ENCODE peak calls at places on chromosomes 5 and 9, in seven cellular contexts. One of them, this sample, is unnamed.

GRCh38 chr9:136773386-136774044 is 9.2 kb upstream of the LCN15 start:
- DNase-seq in left lung: peak; percentile 89
- DNase-seq in A549: peak; percentile 41
- DNase-seq in ELR: peak; percentile 46
- DNase-seq in stimulated activated CD4-positive, alpha-beta T cell treated with anti-CD3 and anti-CD28 coated beads, Interleukin-2, amount 100 ng/mL, for 48 hours: no peak
- DNase-seq in stomach: no peak
- DNase-seq in activated CD4-positive, alpha-beta T cell treated with anti-CD3 and anti-CD28 coated beads, Interleukin-2, amount 50 U/mL, for 1 hour: no peak
- DNase-seq in this sample: peak; percentile 42

GRCh38 chr5:138354926-138355378 is 2.5 kb downstream of the KDM3B start:
- DNase-seq in ELR: peak; percentile 91
- DNase-seq in A549: peak; percentile 76
- DNase-seq in stimulated activated CD4-positive, alpha-beta T cell treated with anti-CD3 and anti-CD28 coated beads, Interleukin-2, amount 100 ng/mL, for 48 hours: peak; percentile 42
- DNase-seq in stomach: no peak
- DNase-seq in left lung: no peak
- DNase-seq in activated CD4-positive, alpha-beta T cell treated with anti-CD3 and anti-CD28 coated beads, Interleukin-2, amount 50 U/mL, for 1 hour: peak; percentile 40
- DNase-seq in this sample: peak; percentile 75

GRCh38 chr5:136776022-136776927 is 410.9 kb upstream of the TRPC7 start:
- DNase-seq in ELR: peak; percentile 42
- DNase-seq in stimulated activated CD4-positive, alpha-beta T cell treated with anti-CD3 and anti-CD28 coated beads, Interleukin-2, amount 100 ng/mL, for 48 hours: no peak
- DNase-seq in left lung: no peak
- DNase-seq in stomach: no peak
- DNase-seq in activated CD4-positive, alpha-beta T cell treated with anti-CD3 and anti-CD28 coated beads, Interleukin-2, amount 50 U/mL, for 1 hour: no peak
- DNase-seq in A549: no peak
- DNase-seq in this sample: no peak

GRCh38 chr9:127805620-127806019 is 2.9 kb downstream of the FPGS start:
- DNase-seq in A549: peak; percentile 69
- DNase-seq in ELR: peak; percentile 58
- DNase-seq in activated CD4-positive, alpha-beta T cell treated with anti-CD3 and anti-CD28 coated beads, Interleukin-2, amount 50 U/mL, for 1 hour: no peak
- DNase-seq in stomach: no peak
- DNase-seq in stimulated activated CD4-positive, alpha-beta T cell treated with anti-CD3 and anti-CD28 coated beads, Interleukin-2, amount 100 ng/mL, for 48 hours: peak; percentile 39
- DNase-seq in left lung: no peak
- DNase-seq in this sample: no peak

GRCh38 chr9:18452276-18452675 is 21.7 kb upstream of the ADAMTSL1 start:
- DNase-seq in stimulated activated CD4-positive, alpha-beta T cell treated with anti-CD3 and anti-CD28 coated beads, Interleukin-2, amount 100 ng/mL, for 48 hours: no peak
- DNase-seq in activated CD4-positive, alpha-beta T cell treated with anti-CD3 and anti-CD28 coated beads, Interleukin-2, amount 50 U/mL, for 1 hour: no peak
- DNase-seq in ELR: no peak
- DNase-seq in left lung: no peak
- DNase-seq in A549: no peak
- DNase-seq in stomach: no peak
- DNase-seq in this sample: no peak

GRCh38 chr5:68817696-68818695 is 275.8 kb upstream of the SLC30A5 start:
- DNase-seq in stomach: no peak
- DNase-seq in activated CD4-positive, alpha-beta T cell treated with anti-CD3 and anti-CD28 coated beads, Interleukin-2, amount 50 U/mL, for 1 hour: no peak
- DNase-seq in stimulated activated CD4-positive, alpha-beta T cell treated with anti-CD3 and anti-CD28 coated beads, Interleukin-2, amount 100 ng/mL, for 48 hours: no peak
- DNase-seq in left lung: no peak
- DNase-seq in A549: no peak
- DNase-seq in ELR: no peak
- DNase-seq in this sample: no peak

GRCh38 chr5:116640236-116640635 is 65.6 kb upstream of the SEMA6A start:
- DNase-seq in stomach: no peak
- DNase-seq in A549: no peak
- DNase-seq in activated CD4-positive, alpha-beta T cell treated with anti-CD3 and anti-CD28 coated beads, Interleukin-2, amount 50 U/mL, for 1 hour: no peak
- DNase-seq in ELR: no peak
- DNase-seq in stimulated activated CD4-positive, alpha-beta T cell treated with anti-CD3 and anti-CD28 coated beads, Interleukin-2, amount 100 ng/mL, for 48 hours: no peak
- DNase-seq in left lung: no peak
- DNase-seq in this sample: no peak

GRCh38 chr5:147410496-147411395 is 99.1 kb downstream of the DPYSL3 start:
- DNase-seq in ELR: no peak
- DNase-seq in activated CD4-positive, alpha-beta T cell treated with anti-CD3 and anti-CD28 coated beads, Interleukin-2, amount 50 U/mL, for 1 hour: no peak
- DNase-seq in left lung: no peak
- DNase-seq in stomach: no peak
- DNase-seq in stimulated activated CD4-positive, alpha-beta T cell treated with anti-CD3 and anti-CD28 coated beads, Interleukin-2, amount 100 ng/mL, for 48 hours: no peak
- DNase-seq in A549: no peak
- DNase-seq in this sample: no peak

GRCh38 chr5:172646716-172647285 is 5.7 kb downstream of the NEURL1B start:
- DNase-seq in ELR: peak; percentile 22
- DNase-seq in activated CD4-positive, alpha-beta T cell treated with anti-CD3 and anti-CD28 coated beads, Interleukin-2, amount 50 U/mL, for 1 hour: no peak
- DNase-seq in stomach: no peak
- DNase-seq in left lung: no peak
- DNase-seq in A549: peak; percentile 73
- DNase-seq in stimulated activated CD4-positive, alpha-beta T cell treated with anti-CD3 and anti-CD28 coated beads, Interleukin-2, amount 100 ng/mL, for 48 hours: no peak
- DNase-seq in this sample: no peak

GRCh38 chr5:35881758-35882157 is 25.1 kb downstream of the IL7R start:
- DNase-seq in activated CD4-positive, alpha-beta T cell treated with anti-CD3 and anti-CD28 coated beads, Interleukin-2, amount 50 U/mL, for 1 hour: no peak
- DNase-seq in left lung: no peak
- DNase-seq in stimulated activated CD4-positive, alpha-beta T cell treated with anti-CD3 and anti-CD28 coated beads, Interleukin-2, amount 100 ng/mL, for 48 hours: no peak
- DNase-seq in stomach: no peak
- DNase-seq in A549: no peak
- DNase-seq in ELR: no peak
- DNase-seq in this sample: peak; percentile 10

GRCh38 chr9:135275163-135275925 is 187.9 kb downstream of the OLFM1 start:
- DNase-seq in left lung: peak; percentile 80
- DNase-seq in A549: no peak
- DNase-seq in ELR: no peak
- DNase-seq in stomach: peak; percentile 88
- DNase-seq in stimulated activated CD4-positive, alpha-beta T cell treated with anti-CD3 and anti-CD28 coated beads, Interleukin-2, amount 100 ng/mL, for 48 hours: no peak
- DNase-seq in activated CD4-positive, alpha-beta T cell treated with anti-CD3 and anti-CD28 coated beads, Interleukin-2, amount 50 U/mL, for 1 hour: no peak
- DNase-seq in this sample: no peak

GRCh38 chr5:171462928-171463843 is 43.7 kb downstream of the FGF18 start:
- DNase-seq in stimulated activated CD4-positive, alpha-beta T cell treated with anti-CD3 and anti-CD28 coated beads, Interleukin-2, amount 100 ng/mL, for 48 hours: no peak
- DNase-seq in left lung: no peak
- DNase-seq in activated CD4-positive, alpha-beta T cell treated with anti-CD3 and anti-CD28 coated beads, Interleukin-2, amount 50 U/mL, for 1 hour: no peak
- DNase-seq in stomach: no peak
- DNase-seq in ELR: no peak
- DNase-seq in A549: no peak
- DNase-seq in this sample: no peak

GRCh38 chr5:761206-761771 is 23.2 kb downstream of the ZDHHC11B start:
- DNase-seq in A549: no peak
- DNase-seq in stimulated activated CD4-positive, alpha-beta T cell treated with anti-CD3 and anti-CD28 coated beads, Interleukin-2, amount 100 ng/mL, for 48 hours: no peak
- DNase-seq in activated CD4-positive, alpha-beta T cell treated with anti-CD3 and anti-CD28 coated beads, Interleukin-2, amount 50 U/mL, for 1 hour: peak; percentile 5
- DNase-seq in ELR: no peak
- DNase-seq in left lung: peak; percentile 55
- DNase-seq in stomach: peak; percentile 23
- DNase-seq in this sample: no peak